ENCODE peak calls at places on chromosomes 12 and 14, in ten cellular contexts. One of them, this sample, is unnamed.
A peak's percentile ranks its signal among the peaks of the same experiment; 100 is the strongest.

GRCh38 chr14:68471029-68471963 is 321.6 kb downstream of the ZFP36L1 start:
- DNase-seq in 8988T: no peak
- DNase-seq in D341Med: no peak
- DNase-seq in foreskin fibroblast: no peak
- DNase-seq in cardiac fibroblast: no peak
- DNase-seq in PC-3: no peak
- DNase-seq in skeletal muscle cell: no peak
- DNase-seq in HuH-7.5: no peak
- DNase-seq in adipocyte: no peak
- DNase-seq in sigmoid colon: no peak
- DNase-seq in this sample: no peak

GRCh38 chr12:120581998-120582397 is 796 bp upstream of the POP5 start:
- DNase-seq in adipocyte: peak; percentile 47
- DNase-seq in skeletal muscle cell: no peak
- DNase-seq in cardiac fibroblast: no peak
- DNase-seq in foreskin fibroblast: no peak
- DNase-seq in 8988T: no peak
- DNase-seq in sigmoid colon: no peak
- DNase-seq in D341Med: no peak
- DNase-seq in PC-3: peak; percentile 25
- DNase-seq in HuH-7.5: no peak
- DNase-seq in this sample: no peak

GRCh38 chr14:23137221-23138172 is 18.4 kb upstream of the CEBPE start:
- DNase-seq in D341Med: no peak
- DNase-seq in PC-3: no peak
- DNase-seq in cardiac fibroblast: no peak
- DNase-seq in 8988T: no peak
- DNase-seq in adipocyte: no peak
- DNase-seq in sigmoid colon: no peak
- DNase-seq in HuH-7.5: no peak
- DNase-seq in foreskin fibroblast: no peak
- DNase-seq in skeletal muscle cell: no peak
- DNase-seq in this sample: peak; percentile 83

GRCh38 chr14:93493054-93493453 is 62.3 kb downstream of the UNC79 start:
- DNase-seq in foreskin fibroblast: no peak
- DNase-seq in sigmoid colon: no peak
- DNase-seq in D341Med: no peak
- DNase-seq in skeletal muscle cell: no peak
- DNase-seq in 8988T: no peak
- DNase-seq in adipocyte: no peak
- DNase-seq in cardiac fibroblast: no peak
- DNase-seq in HuH-7.5: no peak
- DNase-seq in PC-3: no peak
- DNase-seq in this sample: no peak

GRCh38 chr12:13864081-13864673 is 117.2 kb downstream of the GRIN2B start:
- DNase-seq in foreskin fibroblast: peak; percentile 4
- DNase-seq in adipocyte: peak; percentile 65
- DNase-seq in HuH-7.5: peak; percentile 19
- DNase-seq in D341Med: peak; percentile 83
- DNase-seq in cardiac fibroblast: peak; percentile 77
- DNase-seq in sigmoid colon: peak; percentile 79
- DNase-seq in 8988T: peak; percentile 17
- DNase-seq in PC-3: peak; percentile 61
- DNase-seq in skeletal muscle cell: peak; percentile 16
- DNase-seq in this sample: peak; percentile 73

GRCh38 chr14:50403433-50403832 is 6.8 kb upstream of the CDKL1 start:
- DNase-seq in 8988T: no peak
- DNase-seq in cardiac fibroblast: peak; percentile 44
- DNase-seq in HuH-7.5: no peak
- DNase-seq in D341Med: no peak
- DNase-seq in PC-3: no peak
- DNase-seq in foreskin fibroblast: peak; percentile 53
- DNase-seq in adipocyte: peak; percentile 39
- DNase-seq in skeletal muscle cell: no peak
- DNase-seq in sigmoid colon: no peak
- DNase-seq in this sample: no peak

GRCh38 chr12:90102957-90103652 is 394.5 kb upstream of the ATP2B1 start:
- DNase-seq in skeletal muscle cell: no peak
- DNase-seq in HuH-7.5: peak; percentile 6
- DNase-seq in 8988T: no peak
- DNase-seq in D341Med: peak; percentile 53
- DNase-seq in foreskin fibroblast: peak; percentile 72
- DNase-seq in PC-3: peak; percentile 61
- DNase-seq in adipocyte: peak; percentile 63
- DNase-seq in cardiac fibroblast: peak; percentile 61
- DNase-seq in sigmoid colon: no peak
- DNase-seq in this sample: peak; percentile 53

GRCh38 chr12:131947482-131948027 is 2.2 kb upstream of the EP400 start:
- DNase-seq in HuH-7.5: no peak
- DNase-seq in adipocyte: no peak
- DNase-seq in skeletal muscle cell: no peak
- DNase-seq in 8988T: no peak
- DNase-seq in D341Med: no peak
- DNase-seq in sigmoid colon: peak; percentile 66
- DNase-seq in foreskin fibroblast: no peak
- DNase-seq in cardiac fibroblast: no peak
- DNase-seq in PC-3: no peak
- DNase-seq in this sample: no peak

GRCh38 chr14:70896981-70897380 is 10.3 kb upstream of the PCNX1 start:
- DNase-seq in adipocyte: peak; percentile 84
- DNase-seq in PC-3: no peak
- DNase-seq in sigmoid colon: no peak
- DNase-seq in skeletal muscle cell: no peak
- DNase-seq in D341Med: no peak
- DNase-seq in foreskin fibroblast: peak; percentile 24
- DNase-seq in 8988T: no peak
- DNase-seq in cardiac fibroblast: no peak
- DNase-seq in HuH-7.5: no peak
- DNase-seq in this sample: no peak

GRCh38 chr12:28191018-28191595 is 851 bp downstream of the CCDC91 start:
- DNase-seq in sigmoid colon: no peak
- DNase-seq in skeletal muscle cell: peak; percentile 58
- DNase-seq in adipocyte: no peak
- DNase-seq in foreskin fibroblast: peak; percentile 78
- DNase-seq in cardiac fibroblast: no peak
- DNase-seq in D341Med: peak; percentile 28
- DNase-seq in PC-3: peak; percentile 75
- DNase-seq in HuH-7.5: no peak
- DNase-seq in 8988T: no peak
- DNase-seq in this sample: peak; percentile 84

GRCh38 chr14:67680121-67680602 is 5.7 kb upstream of the VTI1B start:
- DNase-seq in foreskin fibroblast: peak; percentile 89
- DNase-seq in HuH-7.5: no peak
- DNase-seq in adipocyte: peak; percentile 38
- DNase-seq in D341Med: no peak
- DNase-seq in PC-3: peak; percentile 79
- DNase-seq in cardiac fibroblast: peak; percentile 88
- DNase-seq in skeletal muscle cell: no peak
- DNase-seq in 8988T: no peak
- DNase-seq in sigmoid colon: no peak
- DNase-seq in this sample: no peak

GRCh38 chr12:44377443-44378160 is 498.5 kb downstream of the NELL2 start:
- DNase-seq in PC-3: no peak
- DNase-seq in HuH-7.5: no peak
- DNase-seq in cardiac fibroblast: no peak
- DNase-seq in D341Med: no peak
- DNase-seq in adipocyte: no peak
- DNase-seq in sigmoid colon: no peak
- DNase-seq in skeletal muscle cell: no peak
- DNase-seq in foreskin fibroblast: no peak
- DNase-seq in 8988T: no peak
- DNase-seq in this sample: no peak

GRCh38 chr12:25458047-25458552 is 95.0 kb downstream of the LMNTD1 start:
- DNase-seq in foreskin fibroblast: peak; percentile 98
- DNase-seq in PC-3: peak; percentile 93
- DNase-seq in 8988T: peak; percentile 11
- DNase-seq in HuH-7.5: no peak
- DNase-seq in skeletal muscle cell: peak; percentile 92
- DNase-seq in adipocyte: peak; percentile 95
- DNase-seq in cardiac fibroblast: peak; percentile 81
- DNase-seq in D341Med: no peak
- DNase-seq in sigmoid colon: no peak
- DNase-seq in this sample: peak; percentile 96

GRCh38 chr14:54364555-54365415 is 32.0 kb upstream of the CDKN3 start:
- DNase-seq in foreskin fibroblast: peak; percentile 59
- DNase-seq in skeletal muscle cell: peak; percentile 58
- DNase-seq in sigmoid colon: no peak
- DNase-seq in HuH-7.5: no peak
- DNase-seq in D341Med: no peak
- DNase-seq in cardiac fibroblast: peak; percentile 94
- DNase-seq in adipocyte: peak; percentile 22
- DNase-seq in 8988T: no peak
- DNase-seq in PC-3: peak; percentile 96
- DNase-seq in this sample: peak; percentile 75

GRCh38 chr12:57224973-57225679 is 4.4 kb upstream of the SHMT2 start:
- DNase-seq in HuH-7.5: no peak
- DNase-seq in cardiac fibroblast: peak; percentile 49
- DNase-seq in sigmoid colon: peak; percentile 71
- DNase-seq in D341Med: no peak
- DNase-seq in skeletal muscle cell: no peak
- DNase-seq in foreskin fibroblast: no peak
- DNase-seq in 8988T: no peak
- DNase-seq in PC-3: no peak
- DNase-seq in adipocyte: no peak
- DNase-seq in this sample: no peak